ENCODE peak calls at places on chromosome 9, in five cellular contexts. One of them, this sample, is unnamed.

GRCh38 chr9:126513159-126514036 is 100.3 kb upstream of the LMX1B start:
- DNase-seq in astrocyte: no peak
- DNase-seq in fibroblast of lung: no peak
- DNase-seq in GM23248: no peak
- DNase-seq in mammary epithelial cell: peak; percentile 79
- DNase-seq in this sample: no peak

GRCh38 chr9:71683598-71684235 is 84.6 kb downstream of the CEMIP2 start:
- DNase-seq in astrocyte: peak; percentile 82
- DNase-seq in fibroblast of lung: peak; percentile 67
- DNase-seq in GM23248: peak; percentile 78
- DNase-seq in mammary epithelial cell: peak; percentile 83
- DNase-seq in this sample: peak; percentile 90

GRCh38 chr9:123507992-123508391 is 152.0 kb downstream of the CRB2 start:
- DNase-seq in astrocyte: no peak
- DNase-seq in fibroblast of lung: peak; percentile 39
- DNase-seq in GM23248: peak; percentile 39
- DNase-seq in mammary epithelial cell: no peak
- DNase-seq in this sample: peak; percentile 18

GRCh38 chr9:89850153-89850552 is 245.3 kb downstream of the GADD45G start:
- DNase-seq in astrocyte: no peak
- DNase-seq in fibroblast of lung: no peak
- DNase-seq in GM23248: no peak
- DNase-seq in mammary epithelial cell: no peak
- DNase-seq in this sample: no peak

GRCh38 chr9:93130861-93131481 is 3.1 kb downstream of the NINJ1 start:
- DNase-seq in astrocyte: no peak
- DNase-seq in fibroblast of lung: no peak
- DNase-seq in GM23248: no peak
- DNase-seq in mammary epithelial cell: no peak
- DNase-seq in this sample: no peak

GRCh38 chr9:34707130-34707529 is 2.8 kb downstream of the CCL21 start:
- DNase-seq in astrocyte: no peak
- DNase-seq in fibroblast of lung: no peak
- DNase-seq in GM23248: no peak
- DNase-seq in mammary epithelial cell: no peak
- DNase-seq in this sample: no peak

GRCh38 chr9:127170652-127171051 is 48.2 kb upstream of the ANGPTL2 start:
- DNase-seq in astrocyte: no peak
- DNase-seq in fibroblast of lung: no peak
- DNase-seq in GM23248: no peak
- DNase-seq in mammary epithelial cell: no peak
- DNase-seq in this sample: no peak

GRCh38 chr9:134843740-134844139 is 36.9 kb upstream of the FCN2 start:
- DNase-seq in astrocyte: no peak
- DNase-seq in fibroblast of lung: no peak
- DNase-seq in GM23248: no peak
- DNase-seq in mammary epithelial cell: no peak
- DNase-seq in this sample: no peak

GRCh38 chr9:73412874-73413273 is 261.2 kb downstream of the ANXA1 start:
- DNase-seq in astrocyte: peak; percentile 71
- DNase-seq in fibroblast of lung: no peak
- DNase-seq in GM23248: no peak
- DNase-seq in mammary epithelial cell: no peak
- DNase-seq in this sample: no peak

GRCh38 chr9:91164724-91165520 is 196.8 kb downstream of the AUH start:
- DNase-seq in astrocyte: peak; percentile 99
- DNase-seq in fibroblast of lung: peak; percentile 99
- DNase-seq in GM23248: peak; percentile 97
- DNase-seq in mammary epithelial cell: peak; percentile 93
- DNase-seq in this sample: no peak

GRCh38 chr9:106479679-106480078 is 383.3 kb upstream of the ZNF462 start:
- DNase-seq in astrocyte: peak; percentile 3
- DNase-seq in fibroblast of lung: no peak
- DNase-seq in GM23248: peak; percentile 12
- DNase-seq in mammary epithelial cell: peak; percentile 92
- DNase-seq in this sample: no peak

GRCh38 chr9:4077499-4078102 is 222.3 kb downstream of the GLIS3 start:
- DNase-seq in astrocyte: peak; percentile 61
- DNase-seq in fibroblast of lung: peak; percentile 84
- DNase-seq in GM23248: peak; percentile 88
- DNase-seq in mammary epithelial cell: peak; percentile 59
- DNase-seq in this sample: peak; percentile 81

GRCh38 chr9:2620876-2621677 is 510 bp upstream of the VLDLR start:
- DNase-seq in astrocyte: peak; percentile 65
- DNase-seq in fibroblast of lung: peak; percentile 82
- DNase-seq in GM23248: peak; percentile 96
- DNase-seq in mammary epithelial cell: peak; percentile 76
- DNase-seq in this sample: peak; percentile 86
- TF ChIP-seq EZH2 in astrocyte: no peak
- TF ChIP-seq EZH2 in fibroblast of lung: no peak
- TF ChIP-seq EZH2 in GM23248: no peak
- TF ChIP-seq EZH2 in mammary epithelial cell: no peak
- TF ChIP-seq EZH2 in this sample: no peak

GRCh38 chr9:136997355-136997754 is 987 bp upstream of the CLIC3 start:
- DNase-seq in astrocyte: no peak
- DNase-seq in fibroblast of lung: no peak
- DNase-seq in GM23248: no peak
- DNase-seq in mammary epithelial cell: no peak
- DNase-seq in this sample: no peak

GRCh38 chr9:136995370-136995769 is 998 bp downstream of the CLIC3 start:
- DNase-seq in astrocyte: no peak
- DNase-seq in fibroblast of lung: no peak
- DNase-seq in GM23248: peak; percentile 54
- DNase-seq in mammary epithelial cell: no peak
- DNase-seq in this sample: no peak

GRCh38 chr9:136997830-136998234 is 1.5 kb upstream of the CLIC3 start:
- DNase-seq in astrocyte: no peak
- DNase-seq in fibroblast of lung: no peak
- DNase-seq in GM23248: no peak
- DNase-seq in mammary epithelial cell: no peak
- DNase-seq in this sample: no peak

GRCh38 chr9:136995772-136996308 is 528 bp downstream of the CLIC3 start:
- DNase-seq in astrocyte: peak; percentile 36
- DNase-seq in fibroblast of lung: peak; percentile 39
- DNase-seq in GM23248: peak; percentile 69
- DNase-seq in mammary epithelial cell: no peak
- DNase-seq in this sample: no peak

DNA sequence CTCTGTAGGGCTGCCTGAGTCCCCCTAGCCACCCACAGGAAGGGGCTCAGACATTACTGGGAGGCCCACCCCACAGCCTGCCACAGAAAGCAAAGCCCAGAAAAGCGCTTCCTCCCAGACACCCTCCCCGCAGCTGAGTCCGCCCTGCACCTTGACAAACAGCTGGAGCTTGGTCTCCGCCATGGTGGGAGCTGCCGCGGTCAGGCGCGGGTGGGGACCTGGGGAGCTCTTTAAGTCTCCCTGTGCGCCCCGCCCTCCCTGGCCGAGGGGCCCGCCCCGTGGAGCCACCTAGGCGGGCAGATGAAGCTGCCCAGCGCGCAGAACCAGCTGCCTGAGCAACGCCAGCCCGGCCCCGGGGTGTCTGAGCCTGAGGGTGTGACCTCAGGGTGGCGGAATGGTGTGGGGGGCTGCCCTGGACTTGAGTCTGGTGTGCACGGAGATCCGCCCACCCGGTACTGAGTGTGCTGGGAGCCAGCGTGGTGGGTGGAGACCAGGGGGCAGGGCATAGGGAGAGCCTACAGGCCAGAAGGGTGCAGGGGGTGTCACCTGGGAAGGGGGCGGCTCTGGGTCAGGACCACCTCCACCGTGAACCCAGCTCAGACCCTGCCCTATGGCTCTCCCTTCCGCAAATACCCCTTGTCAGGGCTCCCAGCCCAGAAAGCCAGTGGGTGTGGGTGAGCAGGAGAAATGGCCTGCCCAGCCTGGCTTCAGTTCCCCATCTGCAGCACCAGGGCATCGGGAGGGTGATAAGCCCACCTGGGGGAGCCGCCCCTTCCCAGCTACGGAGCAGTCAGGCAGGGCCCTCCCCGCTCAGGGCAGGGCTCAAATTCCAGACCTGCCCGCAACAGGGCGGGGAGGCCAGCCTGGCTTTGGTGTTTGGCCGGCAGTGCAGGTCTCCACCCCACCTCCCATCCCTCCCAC is at the start of gene CLIC3:
- DNase-seq in astrocyte: no peak
- DNase-seq in fibroblast of lung: no peak
- DNase-seq in GM23248: peak; percentile 69
- DNase-seq in mammary epithelial cell: peak; percentile 32
- DNase-seq in this sample: no peak
- H3K4me3 ChIP-seq in astrocyte: no peak within 1 kb of the TSS
- H3K4me3 ChIP-seq in fibroblast of lung: no peak within 1 kb of the TSS
- H3K4me3 ChIP-seq in GM23248: peak within 1 kb of the TSS; percentile 57
- H3K4me3 ChIP-seq in mammary epithelial cell: no peak within 1 kb of the TSS
- H3K4me3 ChIP-seq in this sample: no peak within 1 kb of the TSS

GRCh38 chr9:125332527-125332926 is 70.9 kb downstream of the GAPVD1 start:
- DNase-seq in astrocyte: no peak
- DNase-seq in fibroblast of lung: no peak
- DNase-seq in GM23248: no peak
- DNase-seq in mammary epithelial cell: no peak
- DNase-seq in this sample: no peak
- TF ChIP-seq EZH2 in astrocyte: no peak
- TF ChIP-seq EZH2 in fibroblast of lung: no peak
- TF ChIP-seq EZH2 in GM23248: no peak
- TF ChIP-seq EZH2 in mammary epithelial cell: no peak
- TF ChIP-seq EZH2 in this sample: no peak

DNA sequence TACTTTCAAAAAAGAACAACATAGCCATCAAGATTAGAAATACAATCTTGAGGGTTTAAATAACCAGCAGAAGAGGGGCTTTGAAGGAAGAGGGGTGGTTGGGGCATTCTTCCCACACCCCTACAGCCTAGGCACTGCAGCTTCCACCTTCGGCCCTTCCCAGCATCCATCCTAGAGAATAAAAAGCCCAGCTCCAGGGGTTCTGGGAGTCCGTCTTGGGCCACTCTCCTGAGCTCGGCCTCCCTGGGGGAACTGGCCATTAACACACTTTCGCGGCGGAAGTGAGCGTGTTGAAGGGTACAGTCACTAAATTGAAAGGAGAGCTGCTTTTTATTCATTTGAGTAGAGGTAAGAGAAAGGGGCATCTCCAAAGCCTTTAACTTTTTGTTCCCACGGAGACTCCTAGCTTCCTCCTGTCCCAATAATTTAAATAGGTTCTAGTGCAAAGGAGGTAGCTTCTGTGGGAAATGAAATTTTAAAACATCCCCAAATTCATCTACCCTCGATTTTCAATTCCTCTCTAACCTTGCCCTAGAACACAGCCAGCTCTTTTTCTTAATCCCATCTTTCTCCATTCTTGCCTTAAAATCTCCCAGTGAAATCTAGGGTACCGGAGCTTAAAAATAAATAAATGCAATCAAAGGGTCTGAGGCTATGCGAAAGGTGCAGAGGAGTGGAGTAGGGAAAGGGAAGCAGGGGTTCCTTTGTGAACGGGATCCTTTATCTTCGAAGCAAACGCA is 31.1 kb upstream of the NFIB start:
- DNase-seq in astrocyte: no peak
- DNase-seq in fibroblast of lung: no peak
- DNase-seq in GM23248: no peak
- DNase-seq in mammary epithelial cell: no peak
- DNase-seq in this sample: no peak
- H3K4me3 ChIP-seq in astrocyte: no peak overlapping the region
- H3K4me3 ChIP-seq in fibroblast of lung: no peak overlapping the region
- H3K4me3 ChIP-seq in GM23248: no peak overlapping the region
- H3K4me3 ChIP-seq in mammary epithelial cell: no peak overlapping the region
- H3K4me3 ChIP-seq in this sample: no peak overlapping the region

DNA sequence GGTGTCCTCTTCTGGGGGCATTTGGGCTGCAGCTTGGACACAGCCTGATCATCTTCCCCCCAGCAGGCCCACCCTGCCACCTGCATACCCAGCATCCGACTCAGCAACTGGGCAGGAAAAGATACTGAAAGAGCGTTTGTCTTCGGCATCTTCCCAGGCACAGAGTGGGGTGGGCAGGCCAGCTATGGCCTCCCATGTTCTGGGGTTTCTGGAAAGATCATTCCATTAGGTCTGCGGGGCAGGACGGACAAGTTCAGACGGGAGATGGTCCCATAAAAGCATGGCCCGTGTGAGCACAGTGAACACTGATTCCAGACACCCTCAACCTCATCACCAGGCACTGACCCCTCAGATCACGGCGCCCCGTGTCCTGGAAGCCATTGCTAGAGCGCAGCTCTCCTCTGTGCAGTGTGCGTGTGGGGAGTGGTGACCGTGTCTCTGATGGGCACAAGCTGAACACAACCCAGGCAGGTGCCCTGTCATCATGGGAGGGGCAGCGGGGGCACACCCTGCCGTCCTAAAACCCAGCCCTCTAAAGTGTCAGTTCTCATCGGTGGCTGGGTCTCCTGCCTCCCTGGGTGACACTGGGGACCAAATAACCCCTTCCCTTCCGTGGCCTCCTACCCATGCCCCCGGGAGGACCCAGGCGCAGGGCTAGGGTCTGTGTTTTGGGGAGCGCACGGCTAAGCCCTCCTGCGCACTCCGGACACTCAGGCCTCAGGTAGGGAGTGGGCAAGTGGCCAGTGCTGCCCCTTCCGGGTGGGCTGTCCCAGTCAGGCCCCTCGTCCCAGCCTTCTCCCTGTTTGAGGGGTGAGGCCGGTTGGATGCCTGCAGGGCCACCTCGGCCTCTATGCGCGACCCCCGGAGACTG is 13.2 kb upstream of the TMEM250 start:
- DNase-seq in astrocyte: no peak
- DNase-seq in fibroblast of lung: no peak
- DNase-seq in GM23248: no peak
- DNase-seq in mammary epithelial cell: no peak
- DNase-seq in this sample: no peak
- TF ChIP-seq EZH2 in astrocyte: peak; percentile 42
- TF ChIP-seq EZH2 in fibroblast of lung: peak; percentile 60
- TF ChIP-seq EZH2 in GM23248: peak; percentile 75
- TF ChIP-seq EZH2 in mammary epithelial cell: no peak
- TF ChIP-seq EZH2 in this sample: no peak

GRCh38 chr9:136792321-136793062 is 1.3 kb downstream of the TMEM141 start:
- DNase-seq in astrocyte: no peak
- DNase-seq in fibroblast of lung: no peak
- DNase-seq in GM23248: no peak
- DNase-seq in mammary epithelial cell: no peak
- DNase-seq in this sample: no peak
- H3K4me3 ChIP-seq in astrocyte: no peak overlapping the region
- H3K4me3 ChIP-seq in fibroblast of lung: no peak overlapping the region
- H3K4me3 ChIP-seq in GM23248: no peak overlapping the region
- H3K4me3 ChIP-seq in mammary epithelial cell: peak overlapping the region; percentile 72
- H3K4me3 ChIP-seq in this sample: peak overlapping the region; percentile 96

GRCh38 chr9:96022445-96023031 is 147.0 kb downstream of the ERCC6L2 start:
- DNase-seq in astrocyte: no peak
- DNase-seq in fibroblast of lung: no peak
- DNase-seq in GM23248: no peak
- DNase-seq in mammary epithelial cell: no peak
- DNase-seq in this sample: no peak
- TF ChIP-seq EZH2 in astrocyte: peak; percentile 91
- TF ChIP-seq EZH2 in fibroblast of lung: peak; percentile 76
- TF ChIP-seq EZH2 in GM23248: no peak
- TF ChIP-seq EZH2 in mammary epithelial cell: no peak
- TF ChIP-seq EZH2 in this sample: no peak

GRCh38 chr9:971901-972511 is 4.4 kb upstream of the DMRT3 start:
- DNase-seq in astrocyte: no peak
- DNase-seq in fibroblast of lung: no peak
- DNase-seq in GM23248: no peak
- DNase-seq in mammary epithelial cell: no peak
- DNase-seq in this sample: no peak
- H3K4me3 ChIP-seq in astrocyte: no peak overlapping the region
- H3K4me3 ChIP-seq in fibroblast of lung: no peak overlapping the region
- H3K4me3 ChIP-seq in GM23248: peak overlapping the region; percentile 23
- H3K4me3 ChIP-seq in mammary epithelial cell: no peak overlapping the region
- H3K4me3 ChIP-seq in this sample: no peak overlapping the region

This sample was measured in A673.